ENCODE peak calls at places on chromosomes 16 and 17, in ten cellular contexts. One of them, this sample, is unnamed.

GRCh38 chr17:58174871-58175270 is 8.1 kb downstream of the OR4D2 start:
- DNase-seq in CD8-positive, alpha-beta T cell: no peak
- DNase-seq in fibroblast of lung: no peak
- DNase-seq in activated CD4-positive, alpha-beta T cell treated with anti-CD3 and anti-CD28 coated beads, Interleukin-2, amount 50 U/mL, for 48 hours: no peak
- DNase-seq in M059J: no peak
- DNase-seq in stimulated activated CD4-positive, alpha-beta T cell treated with anti-CD3 and anti-CD28 coated beads, Interleukin-12 subunit alpha, Interleukin-12 subunit beta, amount 100 ng/mL, for 24 hours: no peak
- DNase-seq in mesenteric fat pad: no peak
- DNase-seq in iPS-NIHi11: no peak
- DNase-seq in GM12891: no peak
- DNase-seq in stimulated activated naive CD8-positive, alpha-beta T cell treated with anti-CD3 and anti-CD28 coated beads, Interleukin-15, amount 100 ng/mL, for 72 hours: no peak
- DNase-seq in this sample: no peak

GRCh38 chr17:28718990-28719433 is 773 bp upstream of the RPL23A start:
- DNase-seq in CD8-positive, alpha-beta T cell: no peak
- DNase-seq in fibroblast of lung: no peak
- DNase-seq in activated CD4-positive, alpha-beta T cell treated with anti-CD3 and anti-CD28 coated beads, Interleukin-2, amount 50 U/mL, for 48 hours: no peak
- DNase-seq in M059J: no peak
- DNase-seq in stimulated activated CD4-positive, alpha-beta T cell treated with anti-CD3 and anti-CD28 coated beads, Interleukin-12 subunit alpha, Interleukin-12 subunit beta, amount 100 ng/mL, for 24 hours: no peak
- DNase-seq in mesenteric fat pad: no peak
- DNase-seq in iPS-NIHi11: no peak
- DNase-seq in GM12891: no peak
- DNase-seq in stimulated activated naive CD8-positive, alpha-beta T cell treated with anti-CD3 and anti-CD28 coated beads, Interleukin-15, amount 100 ng/mL, for 72 hours: no peak
- DNase-seq in this sample: no peak

GRCh38 chr16:78770353-78771091 is 671.1 kb downstream of the WWOX start:
- DNase-seq in CD8-positive, alpha-beta T cell: peak
- DNase-seq in fibroblast of lung: peak
- DNase-seq in activated CD4-positive, alpha-beta T cell treated with anti-CD3 and anti-CD28 coated beads, Interleukin-2, amount 50 U/mL, for 48 hours: peak
- DNase-seq in M059J: peak
- DNase-seq in stimulated activated CD4-positive, alpha-beta T cell treated with anti-CD3 and anti-CD28 coated beads, Interleukin-12 subunit alpha, Interleukin-12 subunit beta, amount 100 ng/mL, for 24 hours: peak
- DNase-seq in mesenteric fat pad: no peak
- DNase-seq in iPS-NIHi11: peak
- DNase-seq in GM12891: peak
- DNase-seq in stimulated activated naive CD8-positive, alpha-beta T cell treated with anti-CD3 and anti-CD28 coated beads, Interleukin-15, amount 100 ng/mL, for 72 hours: peak
- DNase-seq in this sample: no peak

GRCh38 chr16:67969286-67970039 is 1.0 kb upstream of the SLC12A4 start:
- DNase-seq in CD8-positive, alpha-beta T cell: no peak
- DNase-seq in fibroblast of lung: no peak
- DNase-seq in activated CD4-positive, alpha-beta T cell treated with anti-CD3 and anti-CD28 coated beads, Interleukin-2, amount 50 U/mL, for 48 hours: no peak
- DNase-seq in M059J: peak
- DNase-seq in stimulated activated CD4-positive, alpha-beta T cell treated with anti-CD3 and anti-CD28 coated beads, Interleukin-12 subunit alpha, Interleukin-12 subunit beta, amount 100 ng/mL, for 24 hours: no peak
- DNase-seq in mesenteric fat pad: no peak
- DNase-seq in iPS-NIHi11: peak
- DNase-seq in GM12891: peak
- DNase-seq in stimulated activated naive CD8-positive, alpha-beta T cell treated with anti-CD3 and anti-CD28 coated beads, Interleukin-15, amount 100 ng/mL, for 72 hours: no peak
- DNase-seq in this sample: peak

GRCh38 chr17:39208136-39208535 is 8.1 kb downstream of the RPL19 start:
- DNase-seq in CD8-positive, alpha-beta T cell: no peak
- DNase-seq in fibroblast of lung: no peak
- DNase-seq in activated CD4-positive, alpha-beta T cell treated with anti-CD3 and anti-CD28 coated beads, Interleukin-2, amount 50 U/mL, for 48 hours: no peak
- DNase-seq in M059J: no peak
- DNase-seq in stimulated activated CD4-positive, alpha-beta T cell treated with anti-CD3 and anti-CD28 coated beads, Interleukin-12 subunit alpha, Interleukin-12 subunit beta, amount 100 ng/mL, for 24 hours: no peak
- DNase-seq in mesenteric fat pad: no peak
- DNase-seq in iPS-NIHi11: no peak
- DNase-seq in GM12891: no peak
- DNase-seq in stimulated activated naive CD8-positive, alpha-beta T cell treated with anti-CD3 and anti-CD28 coated beads, Interleukin-15, amount 100 ng/mL, for 72 hours: no peak
- DNase-seq in this sample: no peak

GRCh38 chr16:16030449-16030848 is 81.0 kb downstream of the ABCC1 start:
- DNase-seq in CD8-positive, alpha-beta T cell: no peak
- DNase-seq in fibroblast of lung: no peak
- DNase-seq in activated CD4-positive, alpha-beta T cell treated with anti-CD3 and anti-CD28 coated beads, Interleukin-2, amount 50 U/mL, for 48 hours: no peak
- DNase-seq in M059J: no peak
- DNase-seq in stimulated activated CD4-positive, alpha-beta T cell treated with anti-CD3 and anti-CD28 coated beads, Interleukin-12 subunit alpha, Interleukin-12 subunit beta, amount 100 ng/mL, for 24 hours: no peak
- DNase-seq in mesenteric fat pad: no peak
- DNase-seq in iPS-NIHi11: no peak
- DNase-seq in GM12891: no peak
- DNase-seq in stimulated activated naive CD8-positive, alpha-beta T cell treated with anti-CD3 and anti-CD28 coated beads, Interleukin-15, amount 100 ng/mL, for 72 hours: no peak
- DNase-seq in this sample: no peak

GRCh38 chr17:44222112-44222869 is 2.8 kb upstream of the UBTF start:
- DNase-seq in CD8-positive, alpha-beta T cell: no peak
- DNase-seq in fibroblast of lung: peak
- DNase-seq in activated CD4-positive, alpha-beta T cell treated with anti-CD3 and anti-CD28 coated beads, Interleukin-2, amount 50 U/mL, for 48 hours: peak
- DNase-seq in M059J: peak
- DNase-seq in stimulated activated CD4-positive, alpha-beta T cell treated with anti-CD3 and anti-CD28 coated beads, Interleukin-12 subunit alpha, Interleukin-12 subunit beta, amount 100 ng/mL, for 24 hours: no peak
- DNase-seq in mesenteric fat pad: peak
- DNase-seq in iPS-NIHi11: peak
- DNase-seq in GM12891: no peak
- DNase-seq in stimulated activated naive CD8-positive, alpha-beta T cell treated with anti-CD3 and anti-CD28 coated beads, Interleukin-15, amount 100 ng/mL, for 72 hours: peak
- DNase-seq in this sample: peak

GRCh38 chr17:81309140-81309858 is 14.2 kb upstream of the SLC38A10 start:
- DNase-seq in CD8-positive, alpha-beta T cell: no peak
- DNase-seq in fibroblast of lung: peak
- DNase-seq in activated CD4-positive, alpha-beta T cell treated with anti-CD3 and anti-CD28 coated beads, Interleukin-2, amount 50 U/mL, for 48 hours: peak
- DNase-seq in M059J: peak
- DNase-seq in stimulated activated CD4-positive, alpha-beta T cell treated with anti-CD3 and anti-CD28 coated beads, Interleukin-12 subunit alpha, Interleukin-12 subunit beta, amount 100 ng/mL, for 24 hours: no peak
- DNase-seq in mesenteric fat pad: peak
- DNase-seq in iPS-NIHi11: peak
- DNase-seq in GM12891: no peak
- DNase-seq in stimulated activated naive CD8-positive, alpha-beta T cell treated with anti-CD3 and anti-CD28 coated beads, Interleukin-15, amount 100 ng/mL, for 72 hours: peak
- DNase-seq in this sample: peak

GRCh38 chr16:83344014-83344413 is 463.8 kb upstream of the HSBP1 start:
- DNase-seq in CD8-positive, alpha-beta T cell: no peak
- DNase-seq in fibroblast of lung: peak
- DNase-seq in activated CD4-positive, alpha-beta T cell treated with anti-CD3 and anti-CD28 coated beads, Interleukin-2, amount 50 U/mL, for 48 hours: no peak
- DNase-seq in M059J: peak
- DNase-seq in stimulated activated CD4-positive, alpha-beta T cell treated with anti-CD3 and anti-CD28 coated beads, Interleukin-12 subunit alpha, Interleukin-12 subunit beta, amount 100 ng/mL, for 24 hours: no peak
- DNase-seq in mesenteric fat pad: no peak
- DNase-seq in iPS-NIHi11: no peak
- DNase-seq in GM12891: no peak
- DNase-seq in stimulated activated naive CD8-positive, alpha-beta T cell treated with anti-CD3 and anti-CD28 coated beads, Interleukin-15, amount 100 ng/mL, for 72 hours: no peak
- DNase-seq in this sample: peak

GRCh38 chr16:68068926-68069325 is 16.2 kb upstream of the NFATC3 start:
- DNase-seq in CD8-positive, alpha-beta T cell: no peak
- DNase-seq in fibroblast of lung: no peak
- DNase-seq in activated CD4-positive, alpha-beta T cell treated with anti-CD3 and anti-CD28 coated beads, Interleukin-2, amount 50 U/mL, for 48 hours: no peak
- DNase-seq in M059J: no peak
- DNase-seq in stimulated activated CD4-positive, alpha-beta T cell treated with anti-CD3 and anti-CD28 coated beads, Interleukin-12 subunit alpha, Interleukin-12 subunit beta, amount 100 ng/mL, for 24 hours: no peak
- DNase-seq in mesenteric fat pad: no peak
- DNase-seq in iPS-NIHi11: no peak
- DNase-seq in GM12891: no peak
- DNase-seq in stimulated activated naive CD8-positive, alpha-beta T cell treated with anti-CD3 and anti-CD28 coated beads, Interleukin-15, amount 100 ng/mL, for 72 hours: no peak
- DNase-seq in this sample: no peak

GRCh38 chr16:84683691-84684591 is 15.9 kb upstream of the USP10 start:
- DNase-seq in CD8-positive, alpha-beta T cell: no peak
- DNase-seq in fibroblast of lung: no peak
- DNase-seq in activated CD4-positive, alpha-beta T cell treated with anti-CD3 and anti-CD28 coated beads, Interleukin-2, amount 50 U/mL, for 48 hours: no peak
- DNase-seq in M059J: no peak
- DNase-seq in stimulated activated CD4-positive, alpha-beta T cell treated with anti-CD3 and anti-CD28 coated beads, Interleukin-12 subunit alpha, Interleukin-12 subunit beta, amount 100 ng/mL, for 24 hours: no peak
- DNase-seq in mesenteric fat pad: peak
- DNase-seq in iPS-NIHi11: peak
- DNase-seq in GM12891: no peak
- DNase-seq in stimulated activated naive CD8-positive, alpha-beta T cell treated with anti-CD3 and anti-CD28 coated beads, Interleukin-15, amount 100 ng/mL, for 72 hours: no peak
- DNase-seq in this sample: no peak

GRCh38 chr17:75622771-75623273 is 10.4 kb upstream of the SMIM5 start:
- DNase-seq in CD8-positive, alpha-beta T cell: no peak
- DNase-seq in fibroblast of lung: no peak
- DNase-seq in activated CD4-positive, alpha-beta T cell treated with anti-CD3 and anti-CD28 coated beads, Interleukin-2, amount 50 U/mL, for 48 hours: no peak
- DNase-seq in M059J: no peak
- DNase-seq in stimulated activated CD4-positive, alpha-beta T cell treated with anti-CD3 and anti-CD28 coated beads, Interleukin-12 subunit alpha, Interleukin-12 subunit beta, amount 100 ng/mL, for 24 hours: no peak
- DNase-seq in mesenteric fat pad: no peak
- DNase-seq in iPS-NIHi11: no peak
- DNase-seq in GM12891: no peak
- DNase-seq in stimulated activated naive CD8-positive, alpha-beta T cell treated with anti-CD3 and anti-CD28 coated beads, Interleukin-15, amount 100 ng/mL, for 72 hours: no peak
- DNase-seq in this sample: no peak

This sample was measured in ELR.